ENCODE peak calls at places on chromosomes 13 and 19, in four cellular contexts. D is vagina, Y is heart left ventricle, G is lower leg skin. H is an unnamed sample.

GRCh38 chr19:38452430-38453366 is 19.2 kb downstream of the RYR1 start:
- DNase-seq in D (no peak), Y (no peak), G (no peak), H (no peak)

GRCh38 chr19:43594710-43595604 is 977 bp downstream of the IRGQ start:
- DNase-seq in D (no peak), Y (peak), G (peak), H (peak)

GRCh38 chr19:3441089-3441985 is 39.0 kb downstream of the SMIM24 start:
- DNase-seq in D (no peak), Y (no peak), G (no peak), H (no peak)

GRCh38 chr13:112966776-112967175 is 2.2 kb upstream of the MCF2L start:
- DNase-seq in D (no peak), Y (peak), G (no peak), H (no peak)

GRCh38 chr19:35720163-35720524 is 2.3 kb downstream of the KMT2B start:
- DNase-seq in D (no peak), Y (no peak), G (no peak), H (no peak)

GRCh38 chr19:48623556-48624066 is 4.3 kb downstream of the SPHK2 start:
- DNase-seq in D (no peak), Y (no peak), G (no peak), H (no peak)

GRCh38 chr19:44303976-44304568 is 753 bp downstream of the ZNF235 start:
- DNase-seq in D (no peak), Y (no peak), G (no peak), H (peak)

GRCh38 chr13:101181076-101181685 is 235.1 kb downstream of the NALCN start:
- DNase-seq in D (no peak), Y (no peak), G (no peak), H (no peak)

GRCh38 chr13:29527511-29527910 is 68.0 kb downstream of the SLC7A1 start:
- DNase-seq in D (no peak), Y (no peak), G (no peak), H (no peak)

GRCh38 chr13:43730642-43731041 is 56.1 kb downstream of the ENOX1 start:
- DNase-seq in D (no peak), Y (peak), G (no peak), H (no peak)

GRCh38 chr19:1748115-1748702 is 5.1 kb upstream of the ONECUT3 start:
- DNase-seq in D (no peak), Y (no peak), G (no peak), H (peak)

GRCh38 chr19:33705090-33705847 is 83.5 kb downstream of the CHST8 start:
- DNase-seq in D (no peak), Y (peak), G (no peak), H (no peak)

GRCh38 chr13:93450226-93450625 is 223.6 kb downstream of the GPC6 start:
- DNase-seq in D (no peak), Y (no peak), G (no peak), H (no peak)

GRCh38 chr13:37277435-37278144 is 172.1 kb upstream of the CSNK1A1L start:
- DNase-seq in D (no peak), Y (no peak), G (no peak), H (no peak)

GRCh38 chr13:107675847-107676550 is 539.3 kb downstream of the LIG4 start:
- DNase-seq in D (no peak), Y (no peak), G (no peak), H (no peak)

GRCh38 chr13:32914686-32915085 is 101.5 kb upstream of the KL start:
- DNase-seq in D (no peak), Y (no peak), G (no peak), H (no peak)

GRCh38 chr19:48051345-48052033 is 7.6 kb upstream of the CABP5 start:
- DNase-seq in D (no peak), Y (no peak), G (no peak), H (no peak)

GRCh38 chr19:36719687-36720556 is 32.5 kb downstream of the ZNF567 start:
- DNase-seq in D (no peak), Y (no peak), G (no peak), H (no peak)

GRCh38 chr19:41753159-41753558 is 2.2 kb upstream of the CEACAM6 start:
- DNase-seq in D (no peak), Y (no peak), G (peak), H (peak)

GRCh38 chr13:98556968-98557591 is 19.8 kb downstream of the STK24 start:
- DNase-seq in D (no peak), Y (no peak), G (no peak), H (no peak)

GRCh38 chr19:17266975-17267788 is at the start of gene BABAM1:
- DNase-seq in D (peak), Y (peak), G (peak), H (peak)
- TF ChIP-seq POLR2A in D (no peak), Y (peak), G (no peak), H (peak)

DNA sequence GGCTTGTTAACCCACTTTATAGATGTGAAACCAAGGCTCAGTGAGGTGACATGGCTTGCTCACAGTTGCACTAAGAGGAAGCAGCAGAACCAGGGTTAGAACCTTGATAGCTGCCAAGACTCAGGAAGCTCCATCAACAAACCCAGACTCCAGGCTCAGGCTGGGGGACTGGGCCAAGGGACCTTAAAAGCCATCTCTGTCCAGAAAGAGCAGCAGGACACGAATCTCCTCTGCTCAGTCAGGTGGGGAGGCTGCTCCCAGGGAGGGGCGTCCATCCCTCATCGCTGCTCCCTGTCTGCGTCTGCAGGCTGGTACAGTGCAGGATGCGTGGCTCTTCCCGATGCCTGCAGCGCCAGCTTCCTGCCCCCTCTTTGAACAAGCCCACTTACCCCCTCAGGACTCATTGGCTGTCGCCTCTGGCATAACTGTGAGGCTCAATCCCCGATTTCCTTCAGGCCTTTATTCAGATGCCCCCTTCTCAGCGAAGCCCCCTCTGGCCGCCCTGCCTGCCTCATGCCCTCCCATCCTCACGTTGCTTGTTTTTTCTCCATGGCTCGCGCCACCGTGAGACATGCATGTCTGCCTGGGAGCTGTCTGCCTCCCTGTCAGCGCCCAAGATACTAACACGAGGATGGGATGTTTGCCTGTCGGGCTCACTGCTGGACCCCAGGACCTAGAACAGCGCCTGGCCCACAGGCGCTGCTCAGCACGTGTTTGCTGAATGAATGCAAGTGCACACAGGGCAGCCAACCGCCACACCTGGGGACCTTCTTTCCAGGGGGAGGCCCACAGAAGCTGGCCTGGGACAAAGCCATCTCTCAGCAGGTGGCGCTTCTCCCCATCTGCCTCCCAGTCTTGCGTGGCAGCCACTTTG is 21.5 kb downstream of the AKT2 start:
- DNase-seq in D (no peak), Y (peak), G (no peak), H (no peak)
- TF ChIP-seq POLR2A in D (no peak), Y (no peak), G (no peak), H (no peak)

GRCh38 chr19:45865269-45865948 is 1.3 kb downstream of the FOXA3 start:
- DNase-seq in D (peak), Y (peak), G (no peak), H (no peak)

GRCh38 chr19:45864629-45865082 is 530 bp downstream of the FOXA3 start:
- DNase-seq in D (no peak), Y (peak), G (no peak), H (no peak)

GRCh38 chr19:45863335-45863839 is 440 bp upstream of the SYMPK start:
- DNase-seq in D (no peak), Y (no peak), G (no peak), H (no peak)

GRCh38 chr19:45862564-45863334 is at the start of gene SYMPK:
- DNase-seq in D (peak), Y (peak), G (peak), H (peak)

GRCh38 chr19:45863840-45864628 is at the start of gene FOXA3:
- DNase-seq in D (peak), Y (peak), G (no peak), H (peak)
- TF ChIP-seq POLR2A in D (no peak), Y (no peak), G (no peak), H (no peak)

DNA sequence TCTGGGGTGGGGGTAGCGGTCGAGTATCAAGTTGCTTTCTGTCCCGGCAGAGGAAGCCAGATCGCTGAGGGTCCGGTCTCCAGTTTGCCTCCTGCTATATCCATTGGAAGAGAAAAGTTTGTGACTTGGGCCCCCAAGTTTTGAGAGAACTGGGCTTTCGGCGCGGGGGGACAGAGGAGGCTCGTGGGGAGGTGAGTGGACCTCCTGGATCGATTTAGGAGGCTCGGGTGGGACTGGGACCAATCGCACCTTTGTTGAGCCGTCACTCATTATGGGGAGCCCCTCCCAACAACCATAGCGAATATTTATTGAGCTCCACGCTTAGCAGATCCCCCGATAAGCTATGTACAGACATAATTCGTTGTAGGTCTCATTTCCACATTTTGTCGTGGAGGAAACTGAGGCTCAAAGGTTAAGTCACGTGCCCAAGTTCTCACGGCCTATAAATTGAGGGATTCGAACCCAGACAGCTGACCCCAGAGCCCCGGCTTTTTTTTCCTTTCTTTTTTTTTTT is 909 bp downstream of the RFXANK start:
- DNase-seq in D (no peak), Y (no peak), G (no peak), H (no peak)
- TF ChIP-seq POLR2A in D (no peak), Y (no peak), G (no peak), H (peak)

H was measured in H54.